ENCODE peak calls at places on chromosome 1, in nine cellular contexts. I is foreskin fibroblast, X is progenitor cell of endocrine pancreas, G is fibroblast of lung, T is brain microvascular endothelial cell, E is heart left ventricle, D is neural crest cell, V is osteocyte, H is psoas muscle. A is an unnamed sample.

GRCh38 chr1:75135829-75136142 is 1.6 kb downstream of the LHX8 start:
- DNase-seq in V (no peak), H (no peak), D (no peak), E (no peak), X (no peak), G (peak; percentile 43), T (no peak), I (no peak), A (no peak)

GRCh38 chr1:220906561-220907334 is 27.5 kb downstream of the HLX start:
- DNase-seq in H (no peak), V (no peak), E (no peak), T (no peak), D (no peak), G (no peak), I (peak; percentile 71), X (no peak), A (no peak)

GRCh38 chr1:181189691-181190361 is 101.3 kb downstream of the IER5 start:
- DNase-seq in H (peak; percentile 80), D (peak; percentile 88), E (peak; percentile 56), T (peak; percentile 36), I (peak; percentile 33), G (peak; percentile 47), X (peak; percentile 86), V (peak; percentile 91), A (peak; percentile 91)

GRCh38 chr1:85135456-85135798 is 65.4 kb downstream of the SYDE2 start:
- DNase-seq in I (no peak), T (no peak), H (no peak), D (no peak), X (no peak), G (no peak), V (no peak), E (no peak), A (no peak)

GRCh38 chr1:203507227-203507626 is 13.3 kb downstream of the OPTC start:
- DNase-seq in I (peak; percentile 39), V (no peak), X (no peak), H (no peak), T (no peak), E (no peak), G (peak; percentile 38), D (no peak), A (no peak)

GRCh38 chr1:2877391-2877790 is 75.9 kb upstream of the TTC34 start:
- DNase-seq in H (no peak), X (no peak), D (no peak), I (no peak), T (no peak), G (no peak), E (no peak), V (no peak), A (no peak)

GRCh38 chr1:87151500-87152421 is 176.9 kb upstream of the LMO4 start:
- DNase-seq in T (peak; percentile 69), H (peak; percentile 84), E (peak; percentile 81), I (no peak), D (peak; percentile 77), V (no peak), X (peak; percentile 53), G (peak; percentile 64), A (peak; percentile 81)

GRCh38 chr1:167687919-167688519 is 33.8 kb upstream of the MPZL1 start:
- DNase-seq in T (peak; percentile 85), I (peak; percentile 64), G (peak; percentile 86), E (peak; percentile 74), X (peak; percentile 81), V (peak; percentile 89), D (peak; percentile 92), H (no peak), A (peak; percentile 76)

GRCh38 chr1:79042539-79042938 is 36.0 kb upstream of the ADGRL4 start:
- DNase-seq in D (no peak), H (no peak), V (no peak), I (no peak), E (no peak), G (no peak), X (no peak), T (no peak), A (no peak)

GRCh38 chr1:79042117-79042516 is 35.6 kb upstream of the ADGRL4 start:
- DNase-seq in V (no peak), G (peak; percentile 40), I (peak; percentile 39), T (no peak), D (no peak), H (no peak), E (no peak), X (no peak), A (no peak)

GRCh38 chr1:79041666-79042065 is 35.1 kb upstream of the ADGRL4 start:
- DNase-seq in H (no peak), V (no peak), D (no peak), G (no peak), X (no peak), T (no peak), I (peak; percentile 11), E (no peak), A (no peak)

GRCh38 chr1:79043506-79043905 is 37.0 kb upstream of the ADGRL4 start:
- DNase-seq in I (peak; percentile 18), D (no peak), V (no peak), T (no peak), G (peak; percentile 54), H (no peak), X (no peak), E (no peak), A (no peak)

DNA sequence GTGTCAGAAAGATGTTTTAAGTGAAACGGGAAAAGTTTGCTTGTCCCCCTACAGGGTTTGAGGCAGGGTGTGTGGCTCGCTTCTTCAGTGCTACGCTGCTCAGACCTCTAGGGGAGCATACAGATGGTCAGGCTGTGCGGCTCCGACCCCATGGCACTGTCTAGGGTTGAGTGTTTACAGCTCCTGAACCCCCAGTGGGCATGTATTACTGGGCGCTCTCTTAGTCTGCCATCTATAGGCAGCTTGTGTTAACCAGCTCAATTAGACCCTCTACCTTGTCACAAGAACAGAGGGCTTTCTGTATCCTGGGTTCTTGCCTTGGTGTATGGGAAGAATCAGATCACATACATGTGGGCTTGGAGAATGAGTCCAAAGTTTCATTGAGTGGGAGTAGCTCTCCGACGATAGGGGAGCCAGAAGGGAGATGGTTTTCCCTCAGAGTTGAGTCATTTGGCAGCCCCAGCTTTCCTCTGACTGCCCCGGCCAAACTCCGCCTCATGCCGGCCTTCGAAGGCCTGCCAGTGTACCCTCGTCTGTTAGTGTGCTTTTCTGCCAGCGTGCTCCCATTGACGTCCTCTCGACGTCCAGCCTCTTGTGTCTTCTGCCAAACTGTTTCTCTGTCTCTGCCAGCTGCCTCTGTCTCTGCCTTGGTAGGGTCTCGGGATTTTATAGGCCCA is 38.6 kb upstream of the ADGRL4 start:
- DNase-seq in T (no peak), I (no peak), D (no peak), H (peak; percentile 41), E (no peak), G (no peak), V (no peak), X (no peak), A (peak; percentile 21)
- TF ChIP-seq CTCF in T (peak; percentile 36), I (no peak), D (no peak), H (no peak), E (no peak), G (peak; percentile 17), V (peak; percentile 6), X (no peak), A (no peak)

GRCh38 chr1:39699419-39699818 is 8.2 kb upstream of the HPCAL4 start:
- DNase-seq in X (no peak), E (no peak), I (no peak), T (no peak), D (no peak), G (no peak), V (peak; percentile 32), H (no peak), A (no peak)

GRCh38 chr1:39694026-39694425 is 2.8 kb upstream of the HPCAL4 start:
- DNase-seq in X (no peak), V (no peak), H (peak; percentile 77), D (no peak), G (no peak), T (no peak), I (no peak), E (no peak), A (no peak)

GRCh38 chr1:39698568-39698967 is 7.3 kb upstream of the HPCAL4 start:
- DNase-seq in T (no peak), G (no peak), H (no peak), I (no peak), V (no peak), E (no peak), X (no peak), D (no peak), A (no peak)

GRCh38 chr1:39695011-39695410 is 3.8 kb upstream of the HPCAL4 start:
- DNase-seq in H (no peak), T (no peak), E (no peak), G (no peak), I (no peak), V (no peak), D (no peak), X (no peak), A (no peak)

GRCh38 chr1:39696448-39696847 is 5.2 kb upstream of the HPCAL4 start:
- DNase-seq in H (no peak), I (no peak), T (no peak), X (no peak), V (no peak), D (no peak), G (no peak), E (no peak), A (no peak)
- TF ChIP-seq CTCF in H (no peak), I (no peak), T (no peak), X (no peak), V (no peak), D (no peak), G (no peak), E (no peak), A (no peak)

DNA sequence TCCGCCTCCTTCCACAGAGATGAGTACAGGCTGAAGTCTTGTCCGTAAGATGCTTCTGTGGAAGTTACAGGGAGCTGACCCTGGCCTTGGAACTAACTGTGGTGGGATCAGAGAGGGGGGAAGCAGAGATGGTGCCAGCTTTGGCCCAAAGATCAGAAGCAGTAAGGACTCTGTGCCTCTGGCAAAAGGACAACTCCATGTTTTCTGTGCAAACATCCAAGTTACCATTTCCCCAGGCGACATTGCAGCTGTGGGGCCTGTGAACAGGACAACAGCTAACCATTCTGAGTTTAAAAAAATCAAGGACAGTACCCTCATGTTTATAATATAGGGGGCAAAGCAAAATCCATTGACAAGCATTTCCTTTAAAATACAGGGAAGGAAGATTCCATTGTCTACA is 38.4 kb downstream of the TEX35 start:
- DNase-seq in E (no peak), X (no peak), T (no peak), D (no peak), H (no peak), V (no peak), I (no peak), G (no peak), A (no peak)
- TF ChIP-seq CTCF in E (no peak), X (no peak), T (no peak), D (no peak), H (no peak), V (no peak), I (no peak), G (no peak), A (no peak)

GRCh38 chr1:154788886-154789285 is 81.2 kb downstream of the KCNN3 start:
- DNase-seq in I (no peak), E (no peak), D (no peak), T (no peak), X (no peak), G (no peak), V (no peak), H (no peak), A (no peak)

GRCh38 chr1:154794608-154795007 is 75.5 kb downstream of the KCNN3 start:
- DNase-seq in E (no peak), V (no peak), X (no peak), T (no peak), H (no peak), D (no peak), G (no peak), I (no peak), A (no peak)

GRCh38 chr1:154793674-154794073 is 76.4 kb downstream of the KCNN3 start:
- DNase-seq in I (no peak), E (no peak), H (peak; percentile 3), V (no peak), T (no peak), X (no peak), G (no peak), D (no peak), A (no peak)

GRCh38 chr1:154792899-154793298 is 77.2 kb downstream of the KCNN3 start:
- DNase-seq in D (no peak), E (no peak), X (no peak), I (no peak), T (no peak), G (no peak), H (no peak), V (no peak), A (no peak)

DNA sequence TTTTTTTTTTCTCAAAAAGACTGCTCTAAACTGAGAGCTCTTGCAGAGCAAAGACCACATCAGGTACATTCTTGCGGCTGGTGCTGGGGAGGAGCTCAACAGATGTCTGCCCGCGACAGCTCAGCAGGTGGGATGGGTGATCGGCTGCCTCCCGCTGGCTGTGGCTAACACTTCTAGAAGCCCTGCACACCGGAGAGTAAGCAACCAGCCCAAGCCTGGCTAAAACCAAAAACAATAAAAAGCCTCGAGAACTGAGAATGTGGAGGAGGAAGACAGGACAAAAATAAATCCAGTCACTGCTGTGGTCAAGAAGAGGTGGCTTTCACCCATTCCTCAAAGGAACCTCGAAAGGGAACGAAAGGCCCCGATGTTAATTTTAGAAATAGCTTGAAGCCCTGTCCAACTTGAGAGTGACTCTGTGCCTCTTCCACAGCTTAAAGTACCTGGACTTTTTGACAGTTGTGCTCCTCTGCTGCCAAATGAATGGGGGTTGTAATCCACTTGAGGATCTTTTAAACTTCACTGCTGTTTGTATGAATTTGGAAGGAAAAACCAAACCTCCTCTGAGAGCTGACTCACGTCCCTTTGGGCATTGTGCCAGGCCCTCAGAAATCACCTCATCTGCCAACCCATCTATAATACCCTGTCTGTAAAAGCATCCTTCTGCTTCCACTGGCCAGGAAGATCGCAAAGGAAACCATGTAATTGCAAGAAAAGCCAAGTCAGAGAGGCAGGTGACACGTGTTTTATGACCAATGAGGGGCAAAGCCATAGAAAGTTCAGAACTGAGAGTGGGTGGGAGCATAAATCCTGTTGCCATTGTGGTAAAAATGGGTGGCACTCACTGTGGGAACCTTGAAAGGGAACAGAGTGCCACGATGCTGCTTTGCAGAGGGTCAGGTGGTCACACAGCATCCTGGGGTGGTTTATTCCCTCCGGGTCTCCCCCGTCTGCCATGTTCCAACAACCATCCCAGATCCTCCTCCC is 78.5 kb downstream of the KCNN3 start:
- DNase-seq in T (peak; percentile 16), E (peak; percentile 32), I (peak; percentile 29), G (peak; percentile 28), D (no peak), V (no peak), X (no peak), H (peak; percentile 60), A (no peak)
- TF ChIP-seq CTCF in T (no peak), E (no peak), I (no peak), G (no peak), D (no peak), V (no peak), X (no peak), H (no peak), A (no peak)